ENCODE peak calls at places on chromosome 6, in eight cellular contexts. Q is HFFc6; N is left ventricle myocardium superior; T is iPS-NIHi11; W is islet precursor cell; D is mucosa of gallbladder; A is HT-29; P is stimulated activated naive CD4-positive, alpha-beta T cell. I is an unnamed sample.

GRCh38 chr6:16286151-16286522 is 47.8 kb downstream of the GMPR start:
- DNase-seq in T (peak), A (peak), Q (no peak), W (peak), D (no peak), P (no peak), N (no peak), I (no peak)

GRCh38 chr6:22828179-22829062 is 259.1 kb downstream of the HDGFL1 start:
- DNase-seq in N (no peak), T (peak), W (peak), A (peak), D (peak), Q (peak), P (no peak), I (no peak)

GRCh38 chr6:157764346-157765068 is 58.5 kb upstream of the SNX9 start:
- DNase-seq in Q (peak), W (peak), D (peak), A (peak), P (peak), T (peak), N (peak), I (peak)

GRCh38 chr6:31446481-31446880 is 43.1 kb downstream of the MICA start:
- DNase-seq in D (no peak), A (no peak), Q (no peak), T (no peak), N (no peak), W (no peak), P (no peak), I (no peak)

GRCh38 chr6:105646391-105646867 is 243.5 kb upstream of the PREP start:
- DNase-seq in P (no peak), N (no peak), A (no peak), Q (no peak), W (no peak), D (no peak), T (no peak), I (no peak)

GRCh38 chr6:84771732-84772131 is 7.3 kb upstream of the TBX18 start:
- DNase-seq in P (no peak), D (no peak), T (no peak), A (no peak), N (peak), W (no peak), Q (no peak), I (no peak)

GRCh38 chr6:56474531-56474930 is 168.2 kb downstream of the DST start:
- DNase-seq in A (no peak), D (no peak), P (no peak), W (no peak), Q (no peak), N (no peak), T (no peak), I (no peak)

GRCh38 chr6:88870728-88871330 is 92.6 kb downstream of the RNGTT start:
- DNase-seq in D (peak), T (peak), A (peak), N (no peak), W (no peak), P (no peak), Q (peak), I (no peak)

GRCh38 chr6:74404366-74404765 is 708.4 kb downstream of the CD109 start:
- DNase-seq in N (no peak), Q (no peak), T (no peak), D (no peak), A (no peak), P (no peak), W (no peak), I (no peak)

GRCh38 chr6:114253431-114253830 is 89.4 kb downstream of the HS3ST5 start:
- DNase-seq in Q (no peak), N (no peak), W (no peak), T (no peak), D (no peak), P (no peak), A (no peak), I (no peak)

GRCh38 chr6:41700577-41701347 is 34.6 kb downstream of the TFEB start:
- DNase-seq in N (peak), Q (no peak), P (no peak), D (no peak), A (no peak), W (no peak), T (no peak), I (no peak)

GRCh38 chr6:166112580-166112979 is 55.1 kb downstream of the TBXT start:
- DNase-seq in T (no peak), Q (peak), W (peak), A (peak), P (no peak), N (no peak), D (no peak), I (no peak)

GRCh38 chr6:87198496-87198895 is 43.1 kb downstream of the ZNF292 start:
- DNase-seq in N (no peak), D (no peak), T (no peak), A (no peak), Q (no peak), W (no peak), P (no peak), I (no peak)

GRCh38 chr6:67252663-67253062 is 1382.4 kb upstream of the ADGRB3 start:
- DNase-seq in T (no peak), D (no peak), P (no peak), W (no peak), N (no peak), A (no peak), Q (no peak), I (no peak)

GRCh38 chr6:2935566-2936291 is 32.6 kb upstream of the SERPINB9 start:
- DNase-seq in A (no peak), N (no peak), T (no peak), D (no peak), P (no peak), Q (no peak), W (peak), I (no peak)

GRCh38 chr6:43984442-43985321 is 142.6 kb downstream of the MRPL14 start:
- DNase-seq in A (no peak), W (peak), N (no peak), D (no peak), P (no peak), Q (no peak), T (peak), I (no peak)

GRCh38 chr6:57190140-57190539 is 18.0 kb downstream of the BAG2 start:
- DNase-seq in Q (peak), P (no peak), W (no peak), A (peak), N (no peak), T (no peak), D (no peak), I (no peak)

GRCh38 chr6:135002974-135003703 is 51.5 kb downstream of the HBS1L start:
- DNase-seq in T (no peak), P (no peak), N (no peak), W (no peak), D (no peak), A (no peak), Q (no peak), I (no peak)

GRCh38 chr6:157505912-157506491 is 125.0 kb downstream of the ZDHHC14 start:
- DNase-seq in D (no peak), N (no peak), T (no peak), P (no peak), Q (no peak), A (no peak), W (no peak), I (no peak)

GRCh38 chr6:55664581-55665223 is 85.7 kb upstream of the HMGCLL1 start:
- DNase-seq in Q (no peak), T (no peak), A (no peak), N (no peak), D (no peak), W (no peak), P (no peak), I (no peak)

GRCh38 chr6:70411948-70412796 is 1.1 kb upstream of the FAM135A start:
- DNase-seq in T (no peak), P (no peak), W (no peak), Q (no peak), D (no peak), A (peak), N (no peak), I (no peak)

GRCh38 chr6:17334265-17334664 is 53.1 kb downstream of the RBM24 start:
- DNase-seq in N (no peak), A (no peak), P (no peak), D (no peak), T (no peak), W (no peak), Q (peak), I (no peak)

GRCh38 chr6:106731843-106732160 is 102.4 kb downstream of the QRSL1 start:
- DNase-seq in A (no peak), T (no peak), D (no peak), Q (no peak), P (no peak), W (no peak), N (no peak), I (no peak)

GRCh38 chr6:90045535-90045934 is 151.3 kb downstream of the GJA10 start:
- DNase-seq in Q (no peak), N (no peak), P (no peak), W (no peak), A (no peak), T (no peak), D (no peak), I (no peak)

GRCh38 chr6:1766663-1767062 is 156.9 kb downstream of the FOXC1 start:
- DNase-seq in N (no peak), Q (no peak), A (peak), T (no peak), P (no peak), W (no peak), D (peak), I (no peak)